ENCODE peak calls at places on chromosomes 2 and 18, in six cellular contexts. One of them, this sample, is unnamed. For H3K4me1, the result is how much of the 10 kb centered on the place peaks cover.

GRCh38 chr18:25830787-25831186 is 259.6 kb downstream of the SS18 start:
- DNase-seq in upper lobe of right lung: no peak
- DNase-seq in heart right ventricle: peak
- DNase-seq in thoracic aorta: no peak
- DNase-seq in tibial artery: peak
- DNase-seq in adrenal gland: peak
- DNase-seq in this sample: no peak

GRCh38 chr2:239870863-239871262 is 154.3 kb downstream of the NDUFA10 start:
- DNase-seq in upper lobe of right lung: peak
- DNase-seq in thoracic aorta: no peak
- DNase-seq in adrenal gland: no peak
- DNase-seq in tibial artery: no peak
- DNase-seq in heart right ventricle: no peak
- DNase-seq in this sample: no peak

GRCh38 chr2:196535742-196536141 is 103.8 kb upstream of the CCDC150 start:
- DNase-seq in upper lobe of right lung: no peak
- DNase-seq in adrenal gland: no peak
- DNase-seq in thoracic aorta: no peak
- DNase-seq in tibial artery: no peak
- DNase-seq in heart right ventricle: no peak
- DNase-seq in this sample: peak

GRCh38 chr2:136327162-136327852 is 209.4 kb upstream of the CXCR4 start:
- DNase-seq in upper lobe of right lung: no peak
- DNase-seq in tibial artery: no peak
- DNase-seq in heart right ventricle: no peak
- DNase-seq in thoracic aorta: no peak
- DNase-seq in adrenal gland: peak
- DNase-seq in this sample: peak

GRCh38 chr2:239751719-239752355 is 273.3 kb downstream of the NDUFA10 start:
- DNase-seq in heart right ventricle: peak
- DNase-seq in tibial artery: peak
- DNase-seq in upper lobe of right lung: no peak
- DNase-seq in thoracic aorta: no peak
- DNase-seq in adrenal gland: peak
- DNase-seq in this sample: no peak

GRCh38 chr18:29185801-29186200 is 1008.9 kb upstream of the CDH2 start:
- DNase-seq in adrenal gland: no peak
- DNase-seq in upper lobe of right lung: no peak
- DNase-seq in heart right ventricle: no peak
- DNase-seq in thoracic aorta: no peak
- DNase-seq in tibial artery: no peak
- DNase-seq in this sample: no peak

GRCh38 chr2:37189452-37190153 is 1.1 kb upstream of the SULT6B1 start:
- DNase-seq in thoracic aorta: no peak
- DNase-seq in heart right ventricle: no peak
- DNase-seq in upper lobe of right lung: no peak
- DNase-seq in adrenal gland: peak
- DNase-seq in tibial artery: no peak
- DNase-seq in this sample: peak

GRCh38 chr2:74908763-74909444 is 49.5 kb upstream of the POLE4 start:
- DNase-seq in heart right ventricle: no peak
- DNase-seq in thoracic aorta: no peak
- DNase-seq in tibial artery: no peak
- DNase-seq in upper lobe of right lung: peak
- DNase-seq in adrenal gland: no peak
- DNase-seq in this sample: no peak

GRCh38 chr2:82539222-82539621 is 1919.9 kb downstream of the SUCLG1 start:
- DNase-seq in adrenal gland: no peak
- DNase-seq in thoracic aorta: no peak
- DNase-seq in tibial artery: no peak
- DNase-seq in upper lobe of right lung: no peak
- DNase-seq in heart right ventricle: no peak
- DNase-seq in this sample: no peak

GRCh38 chr2:234666911-234667310 is 170.0 kb upstream of the ARL4C start:
- DNase-seq in thoracic aorta: no peak
- DNase-seq in upper lobe of right lung: no peak
- DNase-seq in heart right ventricle: no peak
- DNase-seq in adrenal gland: no peak
- DNase-seq in tibial artery: no peak
- DNase-seq in this sample: no peak

GRCh38 chr2:40103163-40103562 is 324.1 kb upstream of the THUMPD2 start:
- DNase-seq in thoracic aorta: no peak
- DNase-seq in upper lobe of right lung: no peak
- DNase-seq in heart right ventricle: no peak
- DNase-seq in tibial artery: no peak
- DNase-seq in adrenal gland: no peak
- DNase-seq in this sample: no peak

GRCh38 chr2:241491549-241492173 is 16.7 kb downstream of the STK25 start:
- DNase-seq in upper lobe of right lung: peak
- DNase-seq in tibial artery: no peak
- DNase-seq in heart right ventricle: no peak
- DNase-seq in thoracic aorta: no peak
- DNase-seq in adrenal gland: no peak
- DNase-seq in this sample: no peak

GRCh38 chr2:6301426-6301825 is 564.3 kb downstream of the CMPK2 start:
- DNase-seq in adrenal gland: no peak
- DNase-seq in heart right ventricle: no peak
- DNase-seq in thoracic aorta: no peak
- DNase-seq in upper lobe of right lung: no peak
- DNase-seq in tibial artery: no peak
- DNase-seq in this sample: peak

GRCh38 chr2:116511426-116511825 is 1303.1 kb upstream of the DDX18 start:
- DNase-seq in heart right ventricle: no peak
- DNase-seq in tibial artery: no peak
- DNase-seq in thoracic aorta: no peak
- DNase-seq in upper lobe of right lung: no peak
- DNase-seq in adrenal gland: no peak
- DNase-seq in this sample: no peak

GRCh38 chr2:150280255-150280654 is 207.2 kb downstream of the RND3 start:
- DNase-seq in adrenal gland: peak
- DNase-seq in heart right ventricle: peak
- DNase-seq in tibial artery: peak
- DNase-seq in thoracic aorta: no peak
- DNase-seq in upper lobe of right lung: no peak
- DNase-seq in this sample: no peak

GRCh38 chr18:22314406-22314805 is 103.3 kb downstream of the CTAGE1 start:
- DNase-seq in heart right ventricle: no peak
- DNase-seq in tibial artery: no peak
- DNase-seq in adrenal gland: no peak
- DNase-seq in thoracic aorta: no peak
- DNase-seq in upper lobe of right lung: no peak
- DNase-seq in this sample: no peak

GRCh38 chr18:77207540-77207939 is 42.1 kb upstream of the GALR1 start:
- DNase-seq in adrenal gland: peak
- DNase-seq in thoracic aorta: peak
- DNase-seq in upper lobe of right lung: peak
- DNase-seq in heart right ventricle: peak
- DNase-seq in tibial artery: peak
- DNase-seq in this sample: peak

GRCh38 chr2:95346738-95347671 is 49.9 kb downstream of the KCNIP3 start:
- DNase-seq in heart right ventricle: no peak
- DNase-seq in thoracic aorta: no peak
- DNase-seq in upper lobe of right lung: peak
- DNase-seq in tibial artery: no peak
- DNase-seq in adrenal gland: no peak
- DNase-seq in this sample: no peak

GRCh38 chr2:54103454-54104314 is 11.7 kb upstream of the ACYP2 start:
- DNase-seq in tibial artery: no peak
- DNase-seq in thoracic aorta: no peak
- DNase-seq in adrenal gland: peak
- DNase-seq in upper lobe of right lung: no peak
- DNase-seq in heart right ventricle: peak
- DNase-seq in this sample: peak

GRCh38 chr18:70663141-70663540 is 374.3 kb downstream of the SOCS6 start:
- DNase-seq in adrenal gland: no peak
- DNase-seq in tibial artery: no peak
- DNase-seq in thoracic aorta: no peak
- DNase-seq in heart right ventricle: no peak
- DNase-seq in upper lobe of right lung: no peak
- DNase-seq in this sample: no peak

GRCh38 chr2:188306271-188306670 is 14.6 kb downstream of the GULP1 start:
- DNase-seq in tibial artery: no peak
- DNase-seq in upper lobe of right lung: no peak
- DNase-seq in adrenal gland: no peak
- DNase-seq in heart right ventricle: no peak
- DNase-seq in thoracic aorta: no peak
- DNase-seq in this sample: no peak

GRCh38 chr2:168525020-168525419 is 68.9 kb downstream of the CERS6 start:
- DNase-seq in thoracic aorta: no peak
- DNase-seq in heart right ventricle: no peak
- DNase-seq in tibial artery: no peak
- DNase-seq in upper lobe of right lung: no peak
- DNase-seq in adrenal gland: no peak
- DNase-seq in this sample: no peak

GRCh38 chr2:39717067-39717466 is 51.4 kb downstream of the TMEM178A start:
- DNase-seq in thoracic aorta: no peak
- DNase-seq in tibial artery: no peak
- DNase-seq in adrenal gland: no peak
- DNase-seq in upper lobe of right lung: no peak
- DNase-seq in heart right ventricle: no peak
- DNase-seq in this sample: no peak

GRCh38 chr2:213723051-213723560 is 438.8 kb downstream of the SPAG16 start:
- DNase-seq in tibial artery: no peak
- DNase-seq in adrenal gland: no peak
- DNase-seq in thoracic aorta: no peak
- DNase-seq in upper lobe of right lung: no peak
- DNase-seq in heart right ventricle: no peak
- DNase-seq in this sample: no peak

GRCh38 chr2:145006957-145007672 is 487.2 kb upstream of the ZEB2 start:
- DNase-seq in thoracic aorta: peak
- DNase-seq in tibial artery: peak
- DNase-seq in heart right ventricle: peak
- DNase-seq in adrenal gland: no peak
- DNase-seq in upper lobe of right lung: no peak
- DNase-seq in this sample: no peak

GRCh38 chr2:25655316-25655715 is 18.1 kb downstream of the DTNB start:
- DNase-seq in tibial artery: no peak
- DNase-seq in upper lobe of right lung: no peak
- DNase-seq in heart right ventricle: no peak
- DNase-seq in thoracic aorta: no peak
- DNase-seq in adrenal gland: no peak
- DNase-seq in this sample: no peak

GRCh38 chr2:25650249-25650648 is 23.1 kb downstream of the DTNB start:
- DNase-seq in adrenal gland: peak
- DNase-seq in tibial artery: no peak
- DNase-seq in heart right ventricle: no peak
- DNase-seq in upper lobe of right lung: no peak
- DNase-seq in thoracic aorta: no peak
- DNase-seq in this sample: no peak

GRCh38 chr2:25651066-25651465 is 22.3 kb downstream of the DTNB start:
- DNase-seq in tibial artery: no peak
- DNase-seq in heart right ventricle: no peak
- DNase-seq in upper lobe of right lung: no peak
- DNase-seq in adrenal gland: no peak
- DNase-seq in thoracic aorta: no peak
- DNase-seq in this sample: peak

GRCh38 chr2:25651782-25652455 is 21.5 kb downstream of the DTNB start:
- DNase-seq in tibial artery: no peak
- DNase-seq in adrenal gland: no peak
- DNase-seq in heart right ventricle: no peak
- DNase-seq in thoracic aorta: no peak
- DNase-seq in upper lobe of right lung: no peak
- DNase-seq in this sample: no peak

GRCh38 chr2:25654801-25655200 is 18.6 kb downstream of the DTNB start:
- DNase-seq in thoracic aorta: no peak
- DNase-seq in heart right ventricle: no peak
- DNase-seq in tibial artery: no peak
- DNase-seq in upper lobe of right lung: no peak
- DNase-seq in adrenal gland: no peak
- DNase-seq in this sample: no peak
- H3K4me1 ChIP-seq in thoracic aorta: under half
- H3K4me1 ChIP-seq in heart right ventricle: under half
- H3K4me1 ChIP-seq in tibial artery: under half
- H3K4me1 ChIP-seq in upper lobe of right lung: under half
- H3K4me1 ChIP-seq in adrenal gland: under half
- H3K4me1 ChIP-seq in this sample: under half

GRCh38 chr2:237490009-237490804 is 3.2 kb downstream of the MLPH start:
- DNase-seq in thoracic aorta: no peak
- DNase-seq in adrenal gland: no peak
- DNase-seq in heart right ventricle: no peak
- DNase-seq in tibial artery: no peak
- DNase-seq in upper lobe of right lung: peak
- DNase-seq in this sample: no peak

GRCh38 chr2:237491515-237492118 is 4.6 kb downstream of the MLPH start:
- DNase-seq in upper lobe of right lung: peak
- DNase-seq in thoracic aorta: no peak
- DNase-seq in adrenal gland: no peak
- DNase-seq in tibial artery: no peak
- DNase-seq in heart right ventricle: no peak
- DNase-seq in this sample: no peak

GRCh38 chr2:237490805-237491194 is 3.7 kb downstream of the MLPH start:
- DNase-seq in heart right ventricle: no peak
- DNase-seq in adrenal gland: no peak
- DNase-seq in upper lobe of right lung: no peak
- DNase-seq in tibial artery: no peak
- DNase-seq in thoracic aorta: no peak
- DNase-seq in this sample: no peak

GRCh38 chr2:237494066-237494465 is 7.0 kb downstream of the MLPH start:
- DNase-seq in upper lobe of right lung: peak
- DNase-seq in heart right ventricle: no peak
- DNase-seq in adrenal gland: no peak
- DNase-seq in tibial artery: no peak
- DNase-seq in thoracic aorta: no peak
- DNase-seq in this sample: no peak

GRCh38 chr2:237492137-237492890 is 5.3 kb downstream of the MLPH start:
- DNase-seq in heart right ventricle: no peak
- DNase-seq in upper lobe of right lung: peak
- DNase-seq in tibial artery: no peak
- DNase-seq in adrenal gland: no peak
- DNase-seq in thoracic aorta: no peak
- DNase-seq in this sample: no peak
- H3K4me3 ChIP-seq in heart right ventricle: no peak
- H3K4me3 ChIP-seq in upper lobe of right lung: no peak
- H3K4me3 ChIP-seq in tibial artery: no peak
- H3K4me3 ChIP-seq in adrenal gland: no peak
- H3K4me3 ChIP-seq in thoracic aorta: no peak
- H3K4me3 ChIP-seq in this sample: no peak

DNA sequence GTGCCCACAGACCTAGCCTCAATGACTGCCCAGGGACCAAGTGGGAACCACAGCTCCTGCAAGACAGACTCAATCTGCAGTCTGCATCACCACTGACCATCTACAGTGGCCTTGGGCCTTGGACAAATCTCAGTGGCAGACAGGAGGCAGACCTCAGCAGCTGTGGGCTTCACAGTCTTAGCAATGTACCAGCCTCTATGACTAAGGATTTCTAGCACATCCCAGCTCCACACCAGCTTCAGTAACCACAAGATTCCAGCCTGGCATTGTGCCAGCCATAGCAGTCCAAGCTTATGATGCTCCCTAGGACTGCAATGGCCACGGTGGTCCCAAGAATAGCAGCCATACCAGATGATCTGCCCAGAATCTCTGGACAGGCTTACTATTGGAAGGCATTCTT is 19.6 kb upstream of the WDR75 start:
- DNase-seq in heart right ventricle: no peak
- DNase-seq in thoracic aorta: no peak
- DNase-seq in adrenal gland: no peak
- DNase-seq in tibial artery: no peak
- DNase-seq in upper lobe of right lung: no peak
- DNase-seq in this sample: peak
- TF ChIP-seq CTCF in heart right ventricle: no peak
- TF ChIP-seq CTCF in thoracic aorta: no peak
- TF ChIP-seq CTCF in adrenal gland: no peak
- TF ChIP-seq CTCF in tibial artery: no peak
- TF ChIP-seq CTCF in upper lobe of right lung: no peak
- TF ChIP-seq CTCF in this sample: no peak

GRCh38 chr2:143259368-143259958 is 130.2 kb downstream of the ARHGAP15 start:
- DNase-seq in heart right ventricle: peak
- DNase-seq in upper lobe of right lung: no peak
- DNase-seq in adrenal gland: peak
- DNase-seq in tibial artery: peak
- DNase-seq in thoracic aorta: peak
- DNase-seq in this sample: peak
- H3K4me1 ChIP-seq in heart right ventricle: under half
- H3K4me1 ChIP-seq in upper lobe of right lung: under half
- H3K4me1 ChIP-seq in adrenal gland: under half
- H3K4me1 ChIP-seq in tibial artery: under half
- H3K4me1 ChIP-seq in thoracic aorta: under half
- H3K4me1 ChIP-seq in this sample: under half

This sample was measured in A673.